ENCODE peak calls at places on chromosomes 6 and 20, in five cellular contexts. One of them, this sample, is unnamed.

GRCh38 chr20:8399963-8400362 is 267.9 kb downstream of the PLCB1 start:
- DNase-seq in upper lobe of right lung: no peak
- DNase-seq in HL-60: peak; percentile 93
- DNase-seq in foreskin fibroblast: no peak
- DNase-seq in endothelial cell: no peak
- DNase-seq in this sample: no peak

GRCh38 chr20:37741560-37741959 is 47.7 kb downstream of the CTNNBL1 start:
- DNase-seq in upper lobe of right lung: no peak
- DNase-seq in HL-60: no peak
- DNase-seq in endothelial cell: no peak
- DNase-seq in foreskin fibroblast: no peak
- DNase-seq in this sample: no peak

GRCh38 chr6:89411269-89412070 is 603 bp downstream of the RRAGD start:
- DNase-seq in endothelial cell: peak; percentile 36
- DNase-seq in upper lobe of right lung: peak; percentile 79
- DNase-seq in foreskin fibroblast: no peak
- DNase-seq in HL-60: no peak
- DNase-seq in this sample: no peak

GRCh38 chr20:49384437-49385434 is 97.7 kb downstream of the KCNB1 start:
- DNase-seq in upper lobe of right lung: peak; percentile 82
- DNase-seq in foreskin fibroblast: peak; percentile 16
- DNase-seq in HL-60: peak; percentile 8
- DNase-seq in endothelial cell: peak; percentile 94
- DNase-seq in this sample: peak; percentile 80

GRCh38 chr6:43823390-43823789 is 53.4 kb downstream of the VEGFA start:
- DNase-seq in HL-60: no peak
- DNase-seq in foreskin fibroblast: no peak
- DNase-seq in endothelial cell: no peak
- DNase-seq in upper lobe of right lung: no peak
- DNase-seq in this sample: no peak

GRCh38 chr6:14472964-14473363 is 355.4 kb downstream of the CD83 start:
- DNase-seq in foreskin fibroblast: peak; percentile 53
- DNase-seq in upper lobe of right lung: no peak
- DNase-seq in HL-60: no peak
- DNase-seq in endothelial cell: no peak
- DNase-seq in this sample: no peak

GRCh38 chr6:52160468-52161104 is 25.6 kb upstream of the IL17A start:
- DNase-seq in HL-60: no peak
- DNase-seq in upper lobe of right lung: no peak
- DNase-seq in endothelial cell: no peak
- DNase-seq in foreskin fibroblast: no peak
- DNase-seq in this sample: no peak

GRCh38 chr6:26312501-26313390 is 52.3 kb upstream of the BTN3A2 start:
- DNase-seq in HL-60: peak; percentile 94
- DNase-seq in upper lobe of right lung: peak; percentile 76
- DNase-seq in endothelial cell: peak; percentile 65
- DNase-seq in foreskin fibroblast: peak; percentile 83
- DNase-seq in this sample: peak; percentile 82

GRCh38 chr20:48722737-48723191 is 105.0 kb downstream of the PREX1 start:
- DNase-seq in foreskin fibroblast: peak; percentile 65
- DNase-seq in HL-60: no peak
- DNase-seq in endothelial cell: no peak
- DNase-seq in upper lobe of right lung: no peak
- DNase-seq in this sample: no peak

GRCh38 chr6:108873971-108874370 is 25.7 kb downstream of the ARMC2 start:
- DNase-seq in upper lobe of right lung: no peak
- DNase-seq in foreskin fibroblast: no peak
- DNase-seq in endothelial cell: no peak
- DNase-seq in HL-60: no peak
- DNase-seq in this sample: no peak

GRCh38 chr6:219641-220198 is 72.6 kb upstream of the DUSP22 start:
- DNase-seq in endothelial cell: no peak
- DNase-seq in foreskin fibroblast: peak; percentile 18
- DNase-seq in upper lobe of right lung: peak; percentile 83
- DNase-seq in HL-60: peak; percentile 66
- DNase-seq in this sample: no peak

GRCh38 chr20:10660661-10661060 is 13.1 kb downstream of the JAG1 start:
- DNase-seq in HL-60: no peak
- DNase-seq in endothelial cell: no peak
- DNase-seq in upper lobe of right lung: no peak
- DNase-seq in foreskin fibroblast: no peak
- DNase-seq in this sample: no peak

GRCh38 chr20:61896058-61896961 is 169.4 kb downstream of the TAF4 start:
- DNase-seq in upper lobe of right lung: no peak
- DNase-seq in foreskin fibroblast: peak; percentile 36
- DNase-seq in HL-60: peak; percentile 2
- DNase-seq in endothelial cell: peak; percentile 67
- DNase-seq in this sample: peak; percentile 51

GRCh38 chr20:59441860-59442810 is 141.7 kb downstream of the EDN3 start:
- DNase-seq in endothelial cell: no peak
- DNase-seq in upper lobe of right lung: no peak
- DNase-seq in HL-60: no peak
- DNase-seq in foreskin fibroblast: no peak
- DNase-seq in this sample: no peak

GRCh38 chr20:49724637-49725606 is 11.2 kb upstream of the B4GALT5 start:
- DNase-seq in foreskin fibroblast: peak; percentile 26
- DNase-seq in HL-60: peak; percentile 73
- DNase-seq in endothelial cell: no peak
- DNase-seq in upper lobe of right lung: no peak
- DNase-seq in this sample: no peak

GRCh38 chr20:52937701-52938100 is 34.5 kb upstream of the TSHZ2 start:
- DNase-seq in foreskin fibroblast: no peak
- DNase-seq in upper lobe of right lung: no peak
- DNase-seq in HL-60: no peak
- DNase-seq in endothelial cell: no peak
- DNase-seq in this sample: no peak

GRCh38 chr6:113829702-113830058 is 27.5 kb upstream of the MARCKS start:
- DNase-seq in endothelial cell: no peak
- DNase-seq in upper lobe of right lung: no peak
- DNase-seq in HL-60: no peak
- DNase-seq in foreskin fibroblast: peak; percentile 12
- DNase-seq in this sample: no peak

GRCh38 chr6:56695702-56696101 is 53.0 kb upstream of the DST start:
- DNase-seq in foreskin fibroblast: no peak
- DNase-seq in HL-60: no peak
- DNase-seq in upper lobe of right lung: no peak
- DNase-seq in endothelial cell: no peak
- DNase-seq in this sample: no peak

GRCh38 chr20:56566621-56567020 is 33.6 kb downstream of the FAM209B start:
- DNase-seq in upper lobe of right lung: no peak
- DNase-seq in endothelial cell: no peak
- DNase-seq in foreskin fibroblast: no peak
- DNase-seq in HL-60: no peak
- DNase-seq in this sample: no peak

GRCh38 chr6:3228791-3229565 is 1.5 kb upstream of the TUBB2B start:
- DNase-seq in upper lobe of right lung: peak; percentile 69
- DNase-seq in HL-60: no peak
- DNase-seq in endothelial cell: peak; percentile 22
- DNase-seq in foreskin fibroblast: no peak
- DNase-seq in this sample: peak; percentile 55

GRCh38 chr20:43541214-43541613 is 17.6 kb upstream of the SGK2 start:
- DNase-seq in HL-60: no peak
- DNase-seq in upper lobe of right lung: no peak
- DNase-seq in foreskin fibroblast: peak; percentile 51
- DNase-seq in endothelial cell: no peak
- DNase-seq in this sample: no peak

GRCh38 chr6:14066782-14067406 is 50.7 kb upstream of the CD83 start:
- DNase-seq in endothelial cell: peak; percentile 7
- DNase-seq in upper lobe of right lung: no peak
- DNase-seq in HL-60: peak; percentile 26
- DNase-seq in foreskin fibroblast: peak; percentile 53
- DNase-seq in this sample: no peak

GRCh38 chr6:142008016-142008735 is 124.5 kb upstream of the GJE1 start:
- DNase-seq in endothelial cell: no peak
- DNase-seq in upper lobe of right lung: no peak
- DNase-seq in HL-60: no peak
- DNase-seq in foreskin fibroblast: no peak
- DNase-seq in this sample: no peak

GRCh38 chr6:118551063-118551672 is 3.1 kb downstream of the PLN start:
- DNase-seq in endothelial cell: no peak
- DNase-seq in upper lobe of right lung: no peak
- DNase-seq in HL-60: no peak
- DNase-seq in foreskin fibroblast: peak; percentile 21
- DNase-seq in this sample: no peak

DNA sequence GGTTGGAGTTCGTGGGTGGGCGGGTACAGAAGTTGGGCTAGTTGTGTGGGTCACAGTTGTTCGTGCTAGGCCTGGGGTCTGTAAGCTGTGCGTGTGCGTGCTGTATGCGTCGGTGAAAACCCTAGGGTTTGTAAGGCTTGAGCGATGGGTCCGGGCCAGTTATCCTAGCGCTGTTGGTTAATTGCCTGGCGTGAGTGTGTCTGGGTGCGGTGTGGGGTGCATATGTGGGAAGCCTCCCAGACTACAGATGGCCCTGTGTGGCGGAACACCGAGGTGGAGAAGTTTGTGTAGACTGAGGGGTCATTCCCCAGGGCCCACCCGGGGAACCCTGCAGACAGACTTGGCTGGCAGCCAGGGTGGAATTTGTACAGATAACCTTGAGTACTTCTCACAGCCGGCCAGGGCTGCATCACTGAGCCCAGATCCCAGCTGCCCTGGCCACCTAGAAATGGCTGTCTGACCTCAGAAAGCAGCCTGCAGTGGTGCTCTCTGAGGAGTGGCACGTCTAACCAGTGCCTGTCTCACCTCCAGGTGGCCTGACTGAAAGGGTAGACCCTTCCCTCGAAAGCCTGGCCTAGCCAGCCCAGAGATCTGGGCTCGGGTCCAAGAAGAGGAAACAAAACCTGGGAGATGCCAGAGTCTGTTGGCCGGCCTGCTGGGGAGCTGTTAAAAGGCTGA is 1.8 kb downstream of the TGIF2 start:
- DNase-seq in foreskin fibroblast: no peak
- DNase-seq in endothelial cell: peak; percentile 18
- DNase-seq in HL-60: no peak
- DNase-seq in upper lobe of right lung: peak; percentile 68
- DNase-seq in this sample: peak; percentile 63
- TF ChIP-seq CTCF in foreskin fibroblast: no peak
- TF ChIP-seq CTCF in endothelial cell: no peak
- TF ChIP-seq CTCF in HL-60: no peak
- TF ChIP-seq CTCF in upper lobe of right lung: no peak
- TF ChIP-seq CTCF in this sample: no peak

GRCh38 chr6:158868122-158868480 is 48.9 kb upstream of the EZR start:
- DNase-seq in HL-60: no peak
- DNase-seq in upper lobe of right lung: no peak
- DNase-seq in endothelial cell: no peak
- DNase-seq in foreskin fibroblast: no peak
- DNase-seq in this sample: no peak

GRCh38 chr6:158870418-158870957 is 51.3 kb upstream of the EZR start:
- DNase-seq in endothelial cell: no peak
- DNase-seq in upper lobe of right lung: no peak
- DNase-seq in foreskin fibroblast: no peak
- DNase-seq in HL-60: no peak
- DNase-seq in this sample: no peak

GRCh38 chr6:158867381-158868121 is 48.4 kb upstream of the EZR start:
- DNase-seq in foreskin fibroblast: no peak
- DNase-seq in HL-60: no peak
- DNase-seq in endothelial cell: no peak
- DNase-seq in upper lobe of right lung: no peak
- DNase-seq in this sample: no peak

GRCh38 chr6:158869010-158869603 is 49.9 kb upstream of the EZR start:
- DNase-seq in endothelial cell: no peak
- DNase-seq in upper lobe of right lung: no peak
- DNase-seq in foreskin fibroblast: no peak
- DNase-seq in HL-60: no peak
- DNase-seq in this sample: no peak

GRCh38 chr6:158869604-158870417 is 50.6 kb upstream of the EZR start:
- DNase-seq in endothelial cell: peak; percentile 77
- DNase-seq in upper lobe of right lung: peak; percentile 97
- DNase-seq in HL-60: peak; percentile 94
- DNase-seq in foreskin fibroblast: peak; percentile 86
- DNase-seq in this sample: peak; percentile 90
- TF ChIP-seq CTCF in endothelial cell: no peak
- TF ChIP-seq CTCF in upper lobe of right lung: peak; percentile 19
- TF ChIP-seq CTCF in HL-60: no peak
- TF ChIP-seq CTCF in foreskin fibroblast: no peak
- TF ChIP-seq CTCF in this sample: no peak

GRCh38 chr20:23358923-23359572 is 2.9 kb upstream of the GZF1 start:
- DNase-seq in upper lobe of right lung: no peak
- DNase-seq in endothelial cell: no peak
- DNase-seq in HL-60: no peak
- DNase-seq in foreskin fibroblast: no peak
- DNase-seq in this sample: no peak

GRCh38 chr20:23361108-23361650 is 803 bp upstream of the GZF1 start:
- DNase-seq in HL-60: no peak
- DNase-seq in endothelial cell: no peak
- DNase-seq in upper lobe of right lung: no peak
- DNase-seq in foreskin fibroblast: no peak
- DNase-seq in this sample: no peak

GRCh38 chr20:23358563-23358906 is 3.4 kb upstream of the GZF1 start:
- DNase-seq in upper lobe of right lung: no peak
- DNase-seq in endothelial cell: no peak
- DNase-seq in foreskin fibroblast: no peak
- DNase-seq in HL-60: no peak
- DNase-seq in this sample: no peak

GRCh38 chr20:23356203-23356602 is 5.6 kb downstream of the NXT1 start:
- DNase-seq in HL-60: no peak
- DNase-seq in upper lobe of right lung: no peak
- DNase-seq in endothelial cell: no peak
- DNase-seq in foreskin fibroblast: no peak
- DNase-seq in this sample: no peak

GRCh38 chr20:23357767-23358562 is 4.0 kb upstream of the GZF1 start:
- DNase-seq in upper lobe of right lung: peak; percentile 100
- DNase-seq in endothelial cell: peak; percentile 100
- DNase-seq in HL-60: peak; percentile 98
- DNase-seq in foreskin fibroblast: peak; percentile 100
- DNase-seq in this sample: peak; percentile 99
- TF ChIP-seq CTCF in upper lobe of right lung: no peak
- TF ChIP-seq CTCF in endothelial cell: no peak
- TF ChIP-seq CTCF in HL-60: no peak
- TF ChIP-seq CTCF in foreskin fibroblast: no peak
- TF ChIP-seq CTCF in this sample: no peak

GRCh38 chr6:34350100-34350936 is 42.2 kb downstream of the NUDT3 start:
- DNase-seq in foreskin fibroblast: no peak
- DNase-seq in HL-60: no peak
- DNase-seq in upper lobe of right lung: no peak
- DNase-seq in endothelial cell: no peak
- DNase-seq in this sample: no peak
- TF ChIP-seq CTCF in foreskin fibroblast: no peak
- TF ChIP-seq CTCF in HL-60: no peak
- TF ChIP-seq CTCF in upper lobe of right lung: no peak
- TF ChIP-seq CTCF in endothelial cell: no peak
- TF ChIP-seq CTCF in this sample: no peak